ENCODE peak calls at places on chromosomes 13 and 19, in ten cellular contexts. One of them, this sample, is unnamed.

GRCh38 chr19:46952874-46953273 is 66.8 kb upstream of the NPAS1 start:
- DNase-seq in activated T-helper 1 cell treated with anti-CD3 and anti-CD28 coated beads, Interleukin-12 subunit alpha, Interleukin-12 subunit beta, Interleukin-2, Interleukin-4 antibody, amounts not matched to agents 30 ng/mL and 10 ng/mL and 1 ng/mL, durations not matched to agents 14 hours and 24 hours and 36 hours: no peak
- DNase-seq in T-helper 17 cell: no peak
- DNase-seq in Peyer's patch: no peak
- DNase-seq in AG04450: no peak
- DNase-seq in lower lobe of right lung: no peak
- DNase-seq in NCI-H774: no peak
- DNase-seq in CD8-positive, alpha-beta memory T cell: no peak
- DNase-seq in hypothalamus: no peak
- DNase-seq in aorta: no peak
- DNase-seq in this sample: no peak

GRCh38 chr19:4712771-4713170 is 10.9 kb downstream of the DPP9 start:
- DNase-seq in activated T-helper 1 cell treated with anti-CD3 and anti-CD28 coated beads, Interleukin-12 subunit alpha, Interleukin-12 subunit beta, Interleukin-2, Interleukin-4 antibody, amounts not matched to agents 30 ng/mL and 10 ng/mL and 1 ng/mL, durations not matched to agents 14 hours and 24 hours and 36 hours: no peak
- DNase-seq in T-helper 17 cell: no peak
- DNase-seq in Peyer's patch: no peak
- DNase-seq in AG04450: no peak
- DNase-seq in lower lobe of right lung: no peak
- DNase-seq in NCI-H774: no peak
- DNase-seq in CD8-positive, alpha-beta memory T cell: no peak
- DNase-seq in hypothalamus: no peak
- DNase-seq in aorta: no peak
- DNase-seq in this sample: no peak

GRCh38 chr19:16373539-16373938 is 48.9 kb downstream of the KLF2 start:
- DNase-seq in activated T-helper 1 cell treated with anti-CD3 and anti-CD28 coated beads, Interleukin-12 subunit alpha, Interleukin-12 subunit beta, Interleukin-2, Interleukin-4 antibody, amounts not matched to agents 30 ng/mL and 10 ng/mL and 1 ng/mL, durations not matched to agents 14 hours and 24 hours and 36 hours: no peak
- DNase-seq in T-helper 17 cell: no peak
- DNase-seq in Peyer's patch: no peak
- DNase-seq in AG04450: peak; percentile 57
- DNase-seq in lower lobe of right lung: no peak
- DNase-seq in NCI-H774: no peak
- DNase-seq in CD8-positive, alpha-beta memory T cell: no peak
- DNase-seq in hypothalamus: no peak
- DNase-seq in aorta: peak; percentile 52
- DNase-seq in this sample: no peak

GRCh38 chr19:44582581-44583265 is 30.6 kb upstream of the IGSF23 start:
- DNase-seq in activated T-helper 1 cell treated with anti-CD3 and anti-CD28 coated beads, Interleukin-12 subunit alpha, Interleukin-12 subunit beta, Interleukin-2, Interleukin-4 antibody, amounts not matched to agents 30 ng/mL and 10 ng/mL and 1 ng/mL, durations not matched to agents 14 hours and 24 hours and 36 hours: no peak
- DNase-seq in T-helper 17 cell: no peak
- DNase-seq in Peyer's patch: peak; percentile 66
- DNase-seq in AG04450: no peak
- DNase-seq in lower lobe of right lung: no peak
- DNase-seq in NCI-H774: no peak
- DNase-seq in CD8-positive, alpha-beta memory T cell: no peak
- DNase-seq in hypothalamus: no peak
- DNase-seq in aorta: no peak
- DNase-seq in this sample: no peak

GRCh38 chr13:107788464-107789165 is 426.7 kb downstream of the LIG4 start:
- DNase-seq in activated T-helper 1 cell treated with anti-CD3 and anti-CD28 coated beads, Interleukin-12 subunit alpha, Interleukin-12 subunit beta, Interleukin-2, Interleukin-4 antibody, amounts not matched to agents 30 ng/mL and 10 ng/mL and 1 ng/mL, durations not matched to agents 14 hours and 24 hours and 36 hours: no peak
- DNase-seq in T-helper 17 cell: no peak
- DNase-seq in Peyer's patch: no peak
- DNase-seq in AG04450: no peak
- DNase-seq in lower lobe of right lung: no peak
- DNase-seq in NCI-H774: no peak
- DNase-seq in CD8-positive, alpha-beta memory T cell: no peak
- DNase-seq in hypothalamus: no peak
- DNase-seq in aorta: no peak
- DNase-seq in this sample: no peak

GRCh38 chr13:83905641-83906040 is 23.4 kb upstream of the SLITRK1 start:
- DNase-seq in activated T-helper 1 cell treated with anti-CD3 and anti-CD28 coated beads, Interleukin-12 subunit alpha, Interleukin-12 subunit beta, Interleukin-2, Interleukin-4 antibody, amounts not matched to agents 30 ng/mL and 10 ng/mL and 1 ng/mL, durations not matched to agents 14 hours and 24 hours and 36 hours: no peak
- DNase-seq in T-helper 17 cell: no peak
- DNase-seq in Peyer's patch: no peak
- DNase-seq in AG04450: no peak
- DNase-seq in lower lobe of right lung: no peak
- DNase-seq in NCI-H774: no peak
- DNase-seq in CD8-positive, alpha-beta memory T cell: no peak
- DNase-seq in hypothalamus: no peak
- DNase-seq in aorta: no peak
- DNase-seq in this sample: no peak

GRCh38 chr19:3606690-3607289 is at the start of gene TBXA2R:
- DNase-seq in activated T-helper 1 cell treated with anti-CD3 and anti-CD28 coated beads, Interleukin-12 subunit alpha, Interleukin-12 subunit beta, Interleukin-2, Interleukin-4 antibody, amounts not matched to agents 30 ng/mL and 10 ng/mL and 1 ng/mL, durations not matched to agents 14 hours and 24 hours and 36 hours: peak; percentile 26
- DNase-seq in T-helper 17 cell: no peak
- DNase-seq in Peyer's patch: peak; percentile 67
- DNase-seq in AG04450: no peak
- DNase-seq in lower lobe of right lung: peak; percentile 75
- DNase-seq in NCI-H774: peak; percentile 14
- DNase-seq in CD8-positive, alpha-beta memory T cell: peak; percentile 70
- DNase-seq in hypothalamus: peak; percentile 19
- DNase-seq in aorta: peak; percentile 90
- DNase-seq in this sample: no peak

GRCh38 chr19:32373614-32374295 is 28.3 kb downstream of the ZNF507 start:
- DNase-seq in activated T-helper 1 cell treated with anti-CD3 and anti-CD28 coated beads, Interleukin-12 subunit alpha, Interleukin-12 subunit beta, Interleukin-2, Interleukin-4 antibody, amounts not matched to agents 30 ng/mL and 10 ng/mL and 1 ng/mL, durations not matched to agents 14 hours and 24 hours and 36 hours: no peak
- DNase-seq in T-helper 17 cell: no peak
- DNase-seq in Peyer's patch: no peak
- DNase-seq in AG04450: peak; percentile 97
- DNase-seq in lower lobe of right lung: no peak
- DNase-seq in NCI-H774: peak; percentile 67
- DNase-seq in CD8-positive, alpha-beta memory T cell: no peak
- DNase-seq in hypothalamus: peak; percentile 18
- DNase-seq in aorta: no peak
- DNase-seq in this sample: peak; percentile 98

GRCh38 chr13:100349594-100349993 is 239.0 kb downstream of the GGACT start:
- DNase-seq in activated T-helper 1 cell treated with anti-CD3 and anti-CD28 coated beads, Interleukin-12 subunit alpha, Interleukin-12 subunit beta, Interleukin-2, Interleukin-4 antibody, amounts not matched to agents 30 ng/mL and 10 ng/mL and 1 ng/mL, durations not matched to agents 14 hours and 24 hours and 36 hours: no peak
- DNase-seq in T-helper 17 cell: no peak
- DNase-seq in Peyer's patch: no peak
- DNase-seq in AG04450: no peak
- DNase-seq in lower lobe of right lung: no peak
- DNase-seq in NCI-H774: no peak
- DNase-seq in CD8-positive, alpha-beta memory T cell: no peak
- DNase-seq in hypothalamus: no peak
- DNase-seq in aorta: no peak
- DNase-seq in this sample: no peak

GRCh38 chr13:99746857-99747710 is 224.5 kb downstream of the ZIC5 start:
- DNase-seq in activated T-helper 1 cell treated with anti-CD3 and anti-CD28 coated beads, Interleukin-12 subunit alpha, Interleukin-12 subunit beta, Interleukin-2, Interleukin-4 antibody, amounts not matched to agents 30 ng/mL and 10 ng/mL and 1 ng/mL, durations not matched to agents 14 hours and 24 hours and 36 hours: no peak
- DNase-seq in T-helper 17 cell: no peak
- DNase-seq in Peyer's patch: no peak
- DNase-seq in AG04450: no peak
- DNase-seq in lower lobe of right lung: no peak
- DNase-seq in NCI-H774: no peak
- DNase-seq in CD8-positive, alpha-beta memory T cell: no peak
- DNase-seq in hypothalamus: no peak
- DNase-seq in aorta: no peak
- DNase-seq in this sample: no peak

GRCh38 chr19:45730389-45731288 is at the start of gene FBXO46:
- DNase-seq in activated T-helper 1 cell treated with anti-CD3 and anti-CD28 coated beads, Interleukin-12 subunit alpha, Interleukin-12 subunit beta, Interleukin-2, Interleukin-4 antibody, amounts not matched to agents 30 ng/mL and 10 ng/mL and 1 ng/mL, durations not matched to agents 14 hours and 24 hours and 36 hours: peak; percentile 95
- DNase-seq in T-helper 17 cell: peak; percentile 79
- DNase-seq in Peyer's patch: peak; percentile 95
- DNase-seq in AG04450: peak; percentile 95
- DNase-seq in lower lobe of right lung: peak; percentile 97
- DNase-seq in NCI-H774: peak; percentile 99
- DNase-seq in CD8-positive, alpha-beta memory T cell: peak; percentile 94
- DNase-seq in hypothalamus: peak; percentile 95
- DNase-seq in aorta: peak; percentile 98
- DNase-seq in this sample: peak; percentile 85